ENCODE peak calls at places on chromosomes 6 and 20, in five cellular contexts. S, L, D, V and T are unnamed samples. For H3K4me1 and H3K9me3, the result is how much of the 10 kb centered on the place peaks cover.

GRCh38 chr20:61797200-61797599 is 268.5 kb downstream of the TAF4 start:
- DNase-seq in S (no peak), L (no peak), D (no peak), V (no peak), T (no peak)

GRCh38 chr6:130322673-130323268 is 43.0 kb upstream of the TMEM200A start:
- DNase-seq in S (peak), L (peak), D (no peak), V (no peak), T (no peak)

GRCh38 chr6:57173056-57173885 is 1.1 kb downstream of the BAG2 start:
- DNase-seq in S (peak), L (no peak), D (no peak), V (no peak), T (peak)

GRCh38 chr6:141653590-141653989 is 479.1 kb upstream of the GJE1 start:
- DNase-seq in S (peak), L (no peak), D (no peak), V (no peak), T (no peak)

GRCh38 chr6:38035478-38035877 is 216.0 kb downstream of the ZFAND3 start:
- DNase-seq in S (no peak), L (no peak), D (no peak), V (no peak), T (no peak)

GRCh38 chr20:12762725-12763124 is 246.0 kb upstream of the SPTLC3 start:
- DNase-seq in S (no peak), L (no peak), D (no peak), V (no peak), T (no peak)

GRCh38 chr6:104705095-104705707 is 154.5 kb downstream of the HACE1 start:
- DNase-seq in S (peak), L (no peak), D (no peak), V (no peak), T (no peak)

GRCh38 chr6:25478973-25479372 is 173.0 kb upstream of the SCGN start:
- DNase-seq in S (no peak), L (no peak), D (no peak), V (no peak), T (no peak)

GRCh38 chr20:32792316-32792715 is 27.4 kb upstream of the MAPRE1 start:
- DNase-seq in S (peak), L (peak), D (no peak), V (no peak), T (no peak)

GRCh38 chr6:144344651-144345050 is 59.5 kb downstream of the UTRN start:
- DNase-seq in S (no peak), L (no peak), D (no peak), V (no peak), T (no peak)

GRCh38 chr20:44287272-44288097 is 23.5 kb downstream of the FITM2 start:
- DNase-seq in S (peak), L (no peak), D (no peak), V (no peak), T (peak)

GRCh38 chr20:24781061-24781980 is 167.7 kb upstream of the CST7 start:
- DNase-seq in S (peak), L (no peak), D (peak), V (no peak), T (peak)

GRCh38 chr6:14001329-14002012 is 76.7 kb downstream of the RNF182 start:
- DNase-seq in S (peak), L (no peak), D (no peak), V (no peak), T (no peak)

GRCh38 chr6:11430036-11430435 is 107.5 kb upstream of the TMEM170B start:
- DNase-seq in S (no peak), L (no peak), D (no peak), V (no peak), T (no peak)
- H3K4me1 ChIP-seq in S (under half), L (under half), D (half or more), V (under half), T (under half)

DNA sequence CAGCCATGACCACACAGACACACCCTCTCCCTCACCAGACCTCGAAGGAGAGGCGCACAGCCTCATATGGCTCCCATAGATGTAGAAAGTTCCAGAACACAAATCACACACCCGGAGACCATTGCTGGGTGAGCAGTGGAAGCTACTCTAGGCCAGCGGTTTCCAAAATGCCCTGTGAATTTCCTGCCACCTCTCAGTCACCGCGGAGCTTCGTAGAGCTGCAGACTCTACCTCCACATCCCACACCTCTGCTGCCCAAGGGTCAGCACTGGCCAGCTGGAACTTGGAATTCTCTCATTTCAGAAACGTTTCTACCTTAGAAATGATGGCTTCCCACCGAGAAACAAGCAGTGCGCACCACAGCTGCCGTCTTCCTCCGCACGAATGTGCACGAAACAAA is 155.8 kb downstream of the DLL1 start:
- DNase-seq in S (no peak), L (no peak), D (peak), V (no peak), T (no peak)
- H3K9me3 ChIP-seq in S (under half), L (under half), D (under half), V (under half), T (under half)

GRCh38 chr6:78607188-78607587 is 260.2 kb upstream of the IRAK1BP1 start:
- DNase-seq in S (peak), L (no peak), D (no peak), V (no peak), T (no peak)
- H3K4me1 ChIP-seq in S (under half), L (under half), D (under half), V (under half), T (under half)

GRCh38 chr6:86502522-86502921 is 434.8 kb upstream of the HTR1E start:
- DNase-seq in S (no peak), L (no peak), D (no peak), V (no peak), T (no peak)
- H3K9me3 ChIP-seq in S (under half), L (under half), D (under half), V (under half), T (under half)

DNA sequence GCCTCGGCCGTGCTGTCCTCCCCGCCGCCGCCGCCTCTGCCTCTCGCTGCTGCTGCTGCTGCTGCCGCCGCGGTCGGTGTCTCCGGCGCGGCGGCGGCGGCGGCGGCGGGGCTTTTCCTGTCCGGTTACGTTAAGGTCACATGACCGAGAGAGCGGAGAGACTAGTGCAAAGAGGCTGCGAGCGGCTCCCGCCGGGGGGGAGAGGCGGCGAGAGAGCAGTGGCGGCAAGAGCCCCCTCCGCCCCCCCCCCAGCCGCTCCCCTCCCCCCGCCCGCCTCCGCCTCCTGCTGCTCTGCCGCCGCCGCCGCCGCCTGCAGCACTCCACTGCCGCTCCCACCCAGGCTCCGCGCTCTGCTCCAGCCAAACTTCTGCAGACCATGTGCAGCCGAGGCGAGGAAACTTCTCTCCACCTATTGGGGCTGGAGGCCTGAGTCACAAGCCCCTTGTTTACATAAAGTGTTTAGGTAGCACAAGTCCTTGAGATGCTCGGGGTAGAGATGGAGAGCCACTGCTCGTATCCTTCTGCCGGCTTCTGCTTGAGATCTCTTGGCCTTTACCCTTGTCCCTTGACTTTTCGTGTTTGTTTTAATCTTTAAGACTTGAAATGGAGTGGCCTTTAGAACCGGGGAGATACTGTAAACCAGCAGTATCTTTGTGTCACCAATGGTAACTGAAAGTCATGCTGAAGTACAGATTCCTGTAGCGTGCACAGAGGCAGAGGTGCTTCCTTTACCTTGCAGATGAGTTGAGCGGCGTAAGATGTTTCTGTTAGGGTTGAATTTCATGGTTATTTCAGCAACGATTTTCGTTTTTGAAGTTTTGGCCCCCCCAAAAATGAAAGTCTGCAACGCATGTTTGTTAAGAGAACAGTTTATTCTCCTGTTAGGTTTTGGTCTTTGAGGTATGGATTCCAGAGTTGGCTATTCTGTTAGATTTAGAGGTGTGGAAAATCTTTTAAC is at the start of gene ZBTB2:
- DNase-seq in S (peak), L (no peak), D (peak), V (peak), T (peak)
- H3K4me1 ChIP-seq in S (under half), L (under half), D (half or more), V (under half), T (under half)

DNA sequence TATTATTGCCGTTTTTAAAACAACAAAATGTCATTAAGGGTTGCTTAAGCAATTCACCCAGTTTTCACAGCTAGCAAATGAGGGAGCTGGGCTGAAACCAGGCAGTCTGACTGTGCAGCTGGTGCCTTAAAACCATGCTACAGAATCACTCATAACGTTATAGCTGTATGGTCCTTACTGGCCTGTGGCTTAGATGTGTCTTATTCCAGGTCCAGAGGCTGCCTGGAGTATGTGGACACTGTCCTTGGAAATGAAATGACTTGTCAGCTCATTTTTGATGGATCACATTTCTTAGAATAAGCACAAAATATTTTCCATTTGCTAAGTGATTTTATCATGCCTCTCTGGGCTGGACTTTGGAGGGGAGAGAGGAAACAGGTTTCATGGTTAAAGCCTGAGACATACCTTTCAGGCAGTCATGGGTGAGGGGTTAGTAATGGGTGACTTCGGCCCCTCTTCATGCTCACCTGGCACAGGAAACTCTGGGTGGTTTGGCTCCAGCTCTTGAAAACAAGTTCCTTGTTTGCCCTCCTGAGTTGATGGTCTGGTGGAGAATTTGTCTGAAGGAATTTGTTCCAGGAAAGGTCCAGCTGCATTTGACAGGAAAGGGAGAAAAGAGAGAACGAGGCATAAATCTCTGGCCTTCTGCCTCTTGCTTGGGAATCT is 823.2 kb downstream of the DHX35 start:
- DNase-seq in S (no peak), L (no peak), D (no peak), V (no peak), T (no peak)
- H3K9me3 ChIP-seq in S (under half), L (under half), D (under half), V (under half), T (under half)

DNA sequence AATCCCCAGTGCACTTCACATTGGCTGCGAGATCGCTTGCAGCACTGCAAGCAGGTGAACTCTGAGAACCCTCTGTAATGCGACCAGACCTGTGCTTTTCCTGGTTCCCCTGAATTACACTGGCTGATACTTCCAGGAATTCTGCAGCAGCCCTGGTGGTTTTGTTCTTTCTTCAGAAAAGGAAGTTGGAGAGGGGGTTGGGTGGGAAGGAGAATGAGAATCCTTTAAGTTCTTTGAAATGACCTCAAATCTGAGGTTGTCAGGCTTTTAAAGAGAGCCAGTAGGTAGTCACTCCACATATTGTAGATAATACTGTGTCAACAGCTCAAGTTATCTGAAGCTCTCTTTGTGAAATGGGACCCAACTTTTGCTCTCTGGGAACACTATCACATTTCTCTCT is 62.4 kb downstream of the GCNT2 start:
- DNase-seq in S (no peak), L (no peak), D (no peak), V (no peak), T (no peak)
- H3K4me1 ChIP-seq in S (under half), L (under half), D (under half), V (under half), T (under half)

GRCh38 chr20:63966944-63967322 is 2.8 kb downstream of the ZNF512B start:
- DNase-seq in S (no peak), L (no peak), D (no peak), V (no peak), T (no peak)
- H3K9me3 ChIP-seq in S (under half), L (under half), D (under half), V (under half), T (under half)